ENCODE peak calls at places on chromosomes 7 and 10, in eight cellular contexts. Y is A549, M is mucosa of gallbladder, P is ureter, F is Calu3, K is midbrain, H is AG08395, A is sciatic nerve. J is an unnamed sample.
A peak's percentile ranks its signal among the peaks of the same experiment; 100 is the strongest.

GRCh38 chr7:158228986-158229385 is 358.6 kb downstream of the PTPRN2 start:
- DNase-seq in F (no peak), Y (no peak), A (no peak), M (no peak), K (no peak), P (no peak), H (no peak), J (no peak)

GRCh38 chr10:132516771-132517725 is 20.5 kb upstream of the INPP5A start:
- DNase-seq in Y (peak; percentile 81), M (peak; percentile 86), A (peak; percentile 95), K (peak; percentile 68), F (peak; percentile 74), H (peak; percentile 99), P (peak; percentile 91), J (peak; percentile 99)

GRCh38 chr7:131020759-131021219 is 286.8 kb upstream of the KLF14 start:
- DNase-seq in K (no peak), Y (no peak), A (no peak), F (no peak), P (no peak), M (no peak), H (no peak), J (no peak)

GRCh38 chr10:22927661-22928403 is at the start of gene ARMC3:
- DNase-seq in M (peak; percentile 62), F (peak; percentile 88), A (peak; percentile 59), P (no peak), H (peak; percentile 40), K (peak; percentile 81), Y (peak; percentile 63), J (peak; percentile 81)

GRCh38 chr10:25504306-25504705 is 329.5 kb downstream of the GPR158 start:
- DNase-seq in H (no peak), M (no peak), A (no peak), P (no peak), K (no peak), F (no peak), Y (no peak), J (no peak)

GRCh38 chr7:46432666-46433065 is 511.6 kb upstream of the IGFBP3 start:
- DNase-seq in M (no peak), A (no peak), F (no peak), H (peak; percentile 10), P (no peak), Y (peak; percentile 87), K (no peak), J (no peak)

GRCh38 chr7:30925913-30926312 is 14.3 kb downstream of the AQP1 start:
- DNase-seq in F (no peak), M (peak; percentile 9), H (no peak), A (peak; percentile 52), K (no peak), Y (no peak), P (peak; percentile 38), J (no peak)

GRCh38 chr7:94182066-94182465 is 177.9 kb upstream of the BET1 start:
- DNase-seq in K (no peak), A (no peak), H (peak; percentile 53), F (peak; percentile 11), P (no peak), Y (peak; percentile 61), M (no peak), J (no peak)

GRCh38 chr10:44395396-44395795 is 10.5 kb upstream of the CXCL12 start:
- DNase-seq in K (no peak), P (no peak), Y (no peak), M (no peak), F (no peak), A (peak; percentile 25), H (no peak), J (peak; percentile 26)

GRCh38 chr7:26451997-26452396 is 160.3 kb downstream of the SNX10 start:
- DNase-seq in H (no peak), F (peak; percentile 32), A (no peak), M (no peak), P (no peak), K (no peak), Y (no peak), J (no peak)

GRCh38 chr7:1087462-1087809 is 477 bp upstream of the GPER1 start:
- DNase-seq in M (no peak), Y (no peak), P (no peak), K (no peak), A (no peak), H (peak; percentile 69), F (no peak), J (no peak)

GRCh38 chr10:34808789-34809745 is 6.0 kb downstream of the PARD3 start:
- DNase-seq in K (peak; percentile 67), F (peak; percentile 9), H (peak; percentile 28), P (no peak), M (no peak), A (no peak), Y (no peak), J (no peak)

GRCh38 chr10:335151-335800 is 200.0 kb downstream of the ZMYND11 start:
- DNase-seq in P (no peak), F (no peak), A (no peak), Y (no peak), K (no peak), H (no peak), M (no peak), J (peak; percentile 60)

GRCh38 chr10:116429288-116429977 is 1.8 kb downstream of the PNLIPRP3 start:
- DNase-seq in Y (no peak), F (no peak), H (no peak), M (no peak), P (no peak), K (no peak), A (no peak), J (no peak)

GRCh38 chr10:60848126-60848525 is 69.8 kb downstream of the CDK1 start:
- DNase-seq in Y (peak; percentile 33), H (peak; percentile 56), F (peak; percentile 12), K (no peak), A (no peak), M (peak; percentile 24), P (peak; percentile 50), J (no peak)

GRCh38 chr7:330554-331230 is 40.7 kb downstream of the FOXL3 start:
- DNase-seq in A (no peak), Y (no peak), F (no peak), K (peak; percentile 11), H (no peak), M (no peak), P (no peak), J (no peak)

GRCh38 chr10:78741541-78741940 is 327.2 kb upstream of the ZMIZ1 start:
- DNase-seq in Y (no peak), H (no peak), F (no peak), A (peak; percentile 62), K (no peak), M (no peak), P (no peak), J (no peak)

GRCh38 chr10:85864866-85865526 is 501.6 kb downstream of the GRID1 start:
- DNase-seq in K (no peak), A (no peak), H (no peak), F (no peak), P (no peak), M (no peak), Y (no peak), J (peak; percentile 22)

GRCh38 chr10:103808784-103809183 is 46.6 kb downstream of the SH3PXD2A start:
- DNase-seq in P (no peak), A (no peak), K (peak; percentile 47), H (no peak), F (no peak), M (no peak), Y (no peak), J (no peak)

GRCh38 chr7:104231054-104232046 is 23.5 kb upstream of the ORC5 start:
- DNase-seq in F (peak; percentile 34), K (peak; percentile 67), A (peak; percentile 63), H (peak; percentile 71), P (peak; percentile 55), Y (peak; percentile 56), M (peak; percentile 47), J (no peak)

GRCh38 chr7:21371371-21371770 is 56.5 kb upstream of the SP4 start:
- DNase-seq in F (no peak), Y (no peak), K (no peak), A (no peak), P (no peak), H (no peak), M (no peak), J (no peak)